ENCODE peak calls at places on chromosomes 4 and X, in five cellular contexts. One of them, this sample, is unnamed.

GRCh38 chr4:141890279-141890678 is 253.9 kb downstream of the IL15 start:
- DNase-seq in endodermal cell: no peak
- DNase-seq in NT2/D1: no peak
- DNase-seq in tibial artery: no peak
- DNase-seq in pancreas: no peak
- DNase-seq in this sample: no peak

GRCh38 chrX:50211510-50211909 is 6.9 kb downstream of the CCNB3 start:
- DNase-seq in tibial artery: no peak
- DNase-seq in NT2/D1: no peak
- DNase-seq in endodermal cell: peak; percentile 67
- DNase-seq in pancreas: no peak
- DNase-seq in this sample: no peak

GRCh38 chr4:159201168-159201567 is 98.3 kb downstream of the RAPGEF2 start:
- DNase-seq in tibial artery: no peak
- DNase-seq in pancreas: no peak
- DNase-seq in endodermal cell: no peak
- DNase-seq in NT2/D1: no peak
- DNase-seq in this sample: no peak

GRCh38 chrX:109270580-109271484 is 211.1 kb downstream of the GUCY2F start:
- DNase-seq in NT2/D1: no peak
- DNase-seq in tibial artery: no peak
- DNase-seq in pancreas: no peak
- DNase-seq in endodermal cell: no peak
- DNase-seq in this sample: peak; percentile 46

GRCh38 chrX:95903490-95903889 is 781.2 kb upstream of the DIAPH2 start:
- DNase-seq in pancreas: no peak
- DNase-seq in tibial artery: no peak
- DNase-seq in NT2/D1: peak; percentile 9
- DNase-seq in endodermal cell: peak; percentile 76
- DNase-seq in this sample: no peak

GRCh38 chr4:1458581-1458980 is 52.3 kb upstream of the NKX1-1 start:
- DNase-seq in tibial artery: no peak
- DNase-seq in NT2/D1: no peak
- DNase-seq in pancreas: no peak
- DNase-seq in endodermal cell: no peak
- DNase-seq in this sample: no peak

GRCh38 chrX:4572652-4573051 is 859.2 kb upstream of the PRKX start:
- DNase-seq in endodermal cell: no peak
- DNase-seq in NT2/D1: no peak
- DNase-seq in pancreas: no peak
- DNase-seq in tibial artery: no peak
- DNase-seq in this sample: no peak

GRCh38 chrX:56564182-56564885 is 907 bp downstream of the UBQLN2 start:
- DNase-seq in endodermal cell: no peak
- DNase-seq in tibial artery: no peak
- DNase-seq in NT2/D1: no peak
- DNase-seq in pancreas: peak; percentile 26
- DNase-seq in this sample: no peak

GRCh38 chr4:91092398-91092955 is 965.3 kb downstream of the CCSER1 start:
- DNase-seq in NT2/D1: no peak
- DNase-seq in pancreas: no peak
- DNase-seq in endodermal cell: no peak
- DNase-seq in tibial artery: no peak
- DNase-seq in this sample: no peak

GRCh38 chr4:117692538-117692937 is 341.7 kb upstream of the NDST3 start:
- DNase-seq in pancreas: no peak
- DNase-seq in tibial artery: no peak
- DNase-seq in NT2/D1: no peak
- DNase-seq in endodermal cell: no peak
- DNase-seq in this sample: no peak

GRCh38 chr4:48315728-48316630 is 25.4 kb upstream of the SLAIN2 start:
- DNase-seq in NT2/D1: no peak
- DNase-seq in pancreas: no peak
- DNase-seq in tibial artery: no peak
- DNase-seq in endodermal cell: peak; percentile 61
- DNase-seq in this sample: no peak

GRCh38 chrX:11105080-11105479 is 6.1 kb upstream of the HCCS start:
- DNase-seq in endodermal cell: no peak
- DNase-seq in NT2/D1: no peak
- DNase-seq in tibial artery: no peak
- DNase-seq in pancreas: no peak
- DNase-seq in this sample: no peak

GRCh38 chr4:7802093-7802726 is 137.5 kb downstream of the AFAP1 start:
- DNase-seq in pancreas: no peak
- DNase-seq in tibial artery: peak; percentile 82
- DNase-seq in endodermal cell: peak; percentile 96
- DNase-seq in NT2/D1: peak; percentile 80
- DNase-seq in this sample: peak; percentile 82

GRCh38 chr4:166981847-166982246 is 252.4 kb downstream of the SPOCK3 start:
- DNase-seq in tibial artery: no peak
- DNase-seq in endodermal cell: no peak
- DNase-seq in NT2/D1: no peak
- DNase-seq in pancreas: peak; percentile 40
- DNase-seq in this sample: no peak

GRCh38 chr4:122854860-122855259 is 28.2 kb downstream of the FGF2 start:
- DNase-seq in pancreas: no peak
- DNase-seq in NT2/D1: no peak
- DNase-seq in tibial artery: peak; percentile 30
- DNase-seq in endodermal cell: no peak
- DNase-seq in this sample: no peak
- H3K4me3 ChIP-seq in pancreas: no peak overlapping the region
- H3K4me3 ChIP-seq in NT2/D1: no peak overlapping the region
- H3K4me3 ChIP-seq in tibial artery: peak overlapping the region; percentile 35
- H3K4me3 ChIP-seq in endodermal cell: no peak overlapping the region
- H3K4me3 ChIP-seq in this sample: no peak overlapping the region

DNA sequence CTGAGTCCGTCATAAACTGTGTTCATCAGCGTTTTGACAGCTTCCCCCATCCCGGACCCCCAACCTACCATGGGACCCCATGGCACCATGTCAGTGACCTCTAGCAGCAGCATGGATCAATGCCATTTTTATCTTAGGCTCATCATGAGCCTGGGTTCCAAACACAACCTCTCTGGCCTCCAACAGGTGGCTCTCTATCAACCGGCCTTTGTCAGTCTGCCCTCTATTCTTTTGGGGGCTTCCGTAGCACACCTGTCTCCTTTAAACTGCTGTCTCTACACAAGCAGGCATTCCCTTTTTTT is 716 bp upstream of the TMEM150C start:
- DNase-seq in NT2/D1: no peak
- DNase-seq in pancreas: no peak
- DNase-seq in endodermal cell: peak; percentile 57
- DNase-seq in tibial artery: no peak
- DNase-seq in this sample: no peak
- H3K4me3 ChIP-seq in NT2/D1: peak overlapping the region; percentile 54
- H3K4me3 ChIP-seq in pancreas: no peak overlapping the region
- H3K4me3 ChIP-seq in endodermal cell: peak overlapping the region; percentile 80
- H3K4me3 ChIP-seq in tibial artery: no peak overlapping the region
- H3K4me3 ChIP-seq in this sample: peak overlapping the region; percentile 77

GRCh38 chr4:153222790-153223417 is 18.7 kb downstream of the TRIM2 start:
- DNase-seq in NT2/D1: no peak
- DNase-seq in pancreas: peak; percentile 77
- DNase-seq in endodermal cell: peak; percentile 84
- DNase-seq in tibial artery: peak; percentile 54
- DNase-seq in this sample: peak; percentile 62
- H3K4me3 ChIP-seq in NT2/D1: peak overlapping the region; percentile 71
- H3K4me3 ChIP-seq in pancreas: peak overlapping the region; percentile 38
- H3K4me3 ChIP-seq in endodermal cell: peak overlapping the region; percentile 80
- H3K4me3 ChIP-seq in tibial artery: peak overlapping the region; percentile 75
- H3K4me3 ChIP-seq in this sample: peak overlapping the region; percentile 54

GRCh38 chr4:100894339-100894870 is 376.6 kb upstream of the EMCN start:
- DNase-seq in NT2/D1: no peak
- DNase-seq in endodermal cell: no peak
- DNase-seq in pancreas: no peak
- DNase-seq in tibial artery: no peak
- DNase-seq in this sample: no peak

GRCh38 chr4:100891808-100892207 is 374.0 kb upstream of the EMCN start:
- DNase-seq in endodermal cell: no peak
- DNase-seq in pancreas: no peak
- DNase-seq in tibial artery: no peak
- DNase-seq in NT2/D1: no peak
- DNase-seq in this sample: no peak

GRCh38 chr4:100900134-100900533 is 382.3 kb upstream of the EMCN start:
- DNase-seq in pancreas: no peak
- DNase-seq in NT2/D1: no peak
- DNase-seq in tibial artery: no peak
- DNase-seq in endodermal cell: no peak
- DNase-seq in this sample: no peak

GRCh38 chr4:100898844-100899243 is 381.0 kb upstream of the EMCN start:
- DNase-seq in pancreas: no peak
- DNase-seq in endodermal cell: no peak
- DNase-seq in NT2/D1: no peak
- DNase-seq in tibial artery: no peak
- DNase-seq in this sample: no peak

DNA sequence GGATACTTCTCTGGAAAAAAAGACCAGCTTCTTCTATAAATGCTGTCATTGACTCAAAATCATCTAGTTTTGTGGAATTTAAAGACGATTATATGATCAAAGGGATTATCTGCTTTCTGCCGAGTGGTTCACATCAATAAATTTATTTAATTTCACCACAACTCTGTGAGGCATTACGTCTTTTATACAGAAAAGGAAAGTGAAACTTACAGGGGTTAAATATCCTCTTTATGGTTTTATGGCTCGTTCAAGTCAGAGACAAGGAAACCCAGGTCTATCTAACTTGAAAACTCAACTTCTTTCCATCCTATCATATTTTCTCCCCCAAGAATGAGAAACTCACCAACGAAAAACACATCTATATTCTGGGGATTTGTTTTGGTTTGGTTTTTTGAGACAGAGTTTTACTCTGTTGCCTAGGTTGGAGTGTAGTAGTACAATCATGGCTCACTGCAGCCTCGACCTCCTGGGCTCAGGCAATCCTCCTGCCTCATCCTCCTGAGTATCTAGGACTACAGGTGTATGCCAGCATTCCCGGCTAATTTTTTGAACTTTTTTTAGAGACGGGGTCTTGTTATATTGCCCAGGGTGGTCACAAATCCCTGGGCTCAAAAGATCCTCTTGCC is 377.9 kb upstream of the EMCN start:
- DNase-seq in tibial artery: no peak
- DNase-seq in NT2/D1: no peak
- DNase-seq in endodermal cell: no peak
- DNase-seq in pancreas: no peak
- DNase-seq in this sample: no peak
- H3K4me3 ChIP-seq in tibial artery: peak overlapping the region; percentile 12
- H3K4me3 ChIP-seq in NT2/D1: no peak overlapping the region
- H3K4me3 ChIP-seq in endodermal cell: no peak overlapping the region
- H3K4me3 ChIP-seq in pancreas: no peak overlapping the region
- H3K4me3 ChIP-seq in this sample: peak overlapping the region; percentile 38

GRCh38 chrX:65994519-65995501 is 45.1 kb downstream of the VSIG4 start:
- DNase-seq in NT2/D1: no peak
- DNase-seq in pancreas: no peak
- DNase-seq in endodermal cell: no peak
- DNase-seq in tibial artery: no peak
- DNase-seq in this sample: no peak
- H3K4me3 ChIP-seq in NT2/D1: no peak overlapping the region
- H3K4me3 ChIP-seq in pancreas: no peak overlapping the region
- H3K4me3 ChIP-seq in endodermal cell: no peak overlapping the region
- H3K4me3 ChIP-seq in tibial artery: no peak overlapping the region
- H3K4me3 ChIP-seq in this sample: no peak overlapping the region

GRCh38 chrX:2484721-2485459 is 15.9 kb downstream of the DHRSX start:
- DNase-seq in pancreas: no peak
- DNase-seq in tibial artery: peak; percentile 33
- DNase-seq in NT2/D1: no peak
- DNase-seq in endodermal cell: peak; percentile 62
- DNase-seq in this sample: no peak
- H3K4me3 ChIP-seq in pancreas: no peak overlapping the region
- H3K4me3 ChIP-seq in tibial artery: peak overlapping the region; percentile 36
- H3K4me3 ChIP-seq in NT2/D1: no peak overlapping the region
- H3K4me3 ChIP-seq in endodermal cell: no peak overlapping the region
- H3K4me3 ChIP-seq in this sample: peak overlapping the region; percentile 19

GRCh38 chr4:121692261-121692660 is 4.5 kb downstream of the ANXA5 start:
- DNase-seq in NT2/D1: no peak
- DNase-seq in endodermal cell: no peak
- DNase-seq in pancreas: no peak
- DNase-seq in tibial artery: no peak
- DNase-seq in this sample: no peak
- H3K4me3 ChIP-seq in NT2/D1: no peak overlapping the region
- H3K4me3 ChIP-seq in endodermal cell: no peak overlapping the region
- H3K4me3 ChIP-seq in pancreas: no peak overlapping the region
- H3K4me3 ChIP-seq in tibial artery: no peak overlapping the region
- H3K4me3 ChIP-seq in this sample: no peak overlapping the region